ENCODE peak calls at places on chromosomes 2 and 18, in seven cellular contexts. One of them, this sample, is unnamed.

GRCh38 chr2:42640261-42640660 is 71.8 kb downstream of the MTA3 start:
- DNase-seq in coronary artery: no peak
- DNase-seq in CD8-positive, alpha-beta T cell: no peak
- DNase-seq in AG09309: no peak
- DNase-seq in epithelial cell of esophagus: no peak
- DNase-seq in K562: no peak
- DNase-seq in AG10803: no peak
- DNase-seq in this sample: no peak

GRCh38 chr2:191165190-191165643 is 14.4 kb upstream of the STAT4 start:
- DNase-seq in coronary artery: no peak
- DNase-seq in CD8-positive, alpha-beta T cell: no peak
- DNase-seq in AG09309: no peak
- DNase-seq in epithelial cell of esophagus: peak
- DNase-seq in K562: peak
- DNase-seq in AG10803: peak
- DNase-seq in this sample: peak

GRCh38 chr18:45111507-45111858 is 430.8 kb downstream of the SETBP1 start:
- DNase-seq in coronary artery: no peak
- DNase-seq in CD8-positive, alpha-beta T cell: no peak
- DNase-seq in AG09309: no peak
- DNase-seq in epithelial cell of esophagus: no peak
- DNase-seq in K562: no peak
- DNase-seq in AG10803: no peak
- DNase-seq in this sample: no peak

GRCh38 chr2:36087344-36087743 is 268.2 kb upstream of the CRIM1 start:
- DNase-seq in coronary artery: no peak
- DNase-seq in CD8-positive, alpha-beta T cell: no peak
- DNase-seq in AG09309: no peak
- DNase-seq in epithelial cell of esophagus: no peak
- DNase-seq in K562: no peak
- DNase-seq in AG10803: no peak
- DNase-seq in this sample: no peak

GRCh38 chr2:196276421-196276820 is 105.0 kb upstream of the STK17B start:
- DNase-seq in coronary artery: no peak
- DNase-seq in CD8-positive, alpha-beta T cell: no peak
- DNase-seq in AG09309: no peak
- DNase-seq in epithelial cell of esophagus: no peak
- DNase-seq in K562: no peak
- DNase-seq in AG10803: no peak
- DNase-seq in this sample: no peak

GRCh38 chr2:43637030-43637803 is at the start of gene PLEKHH2:
- DNase-seq in coronary artery: peak
- DNase-seq in CD8-positive, alpha-beta T cell: peak
- DNase-seq in AG09309: peak
- DNase-seq in epithelial cell of esophagus: peak
- DNase-seq in K562: peak
- DNase-seq in AG10803: peak
- DNase-seq in this sample: peak

GRCh38 chr2:96408631-96409542 is 73.3 kb downstream of the NCAPH start:
- DNase-seq in coronary artery: no peak
- DNase-seq in CD8-positive, alpha-beta T cell: no peak
- DNase-seq in AG09309: no peak
- DNase-seq in epithelial cell of esophagus: no peak
- DNase-seq in K562: no peak
- DNase-seq in AG10803: no peak
- DNase-seq in this sample: peak

GRCh38 chr2:69766014-69766413 is 24.1 kb downstream of the ANXA4 start:
- DNase-seq in coronary artery: no peak
- DNase-seq in CD8-positive, alpha-beta T cell: no peak
- DNase-seq in AG09309: no peak
- DNase-seq in epithelial cell of esophagus: peak
- DNase-seq in K562: no peak
- DNase-seq in AG10803: no peak
- DNase-seq in this sample: no peak

GRCh38 chr2:9256570-9257043 is 50.0 kb downstream of the ASAP2 start:
- DNase-seq in coronary artery: no peak
- DNase-seq in CD8-positive, alpha-beta T cell: no peak
- DNase-seq in AG09309: no peak
- DNase-seq in epithelial cell of esophagus: no peak
- DNase-seq in K562: no peak
- DNase-seq in AG10803: peak
- DNase-seq in this sample: no peak

GRCh38 chr2:216519154-216519762 is 20.6 kb downstream of the RPL37A start:
- DNase-seq in coronary artery: peak
- DNase-seq in CD8-positive, alpha-beta T cell: peak
- DNase-seq in AG09309: peak
- DNase-seq in epithelial cell of esophagus: peak
- DNase-seq in K562: peak
- DNase-seq in AG10803: peak
- DNase-seq in this sample: peak

GRCh38 chr18:24397131-24397693 is 412 bp downstream of the OSBPL1A start:
- DNase-seq in coronary artery: no peak
- DNase-seq in CD8-positive, alpha-beta T cell: peak
- DNase-seq in AG09309: peak
- DNase-seq in epithelial cell of esophagus: peak
- DNase-seq in K562: no peak
- DNase-seq in AG10803: peak
- DNase-seq in this sample: peak

GRCh38 chr2:241764272-241765241 is 12.1 kb upstream of the GAL3ST2 start:
- DNase-seq in coronary artery: peak
- DNase-seq in CD8-positive, alpha-beta T cell: no peak
- DNase-seq in AG09309: no peak
- DNase-seq in epithelial cell of esophagus: no peak
- DNase-seq in K562: no peak
- DNase-seq in AG10803: no peak
- DNase-seq in this sample: no peak

GRCh38 chr2:115483631-115484030 is 1041.2 kb downstream of the DPP10 start:
- DNase-seq in coronary artery: no peak
- DNase-seq in CD8-positive, alpha-beta T cell: no peak
- DNase-seq in AG09309: no peak
- DNase-seq in epithelial cell of esophagus: no peak
- DNase-seq in K562: no peak
- DNase-seq in AG10803: no peak
- DNase-seq in this sample: no peak

GRCh38 chr18:47526147-47526546 is 274.7 kb upstream of the SKOR2 start:
- DNase-seq in coronary artery: no peak
- DNase-seq in CD8-positive, alpha-beta T cell: no peak
- DNase-seq in AG09309: no peak
- DNase-seq in epithelial cell of esophagus: no peak
- DNase-seq in K562: no peak
- DNase-seq in AG10803: no peak
- DNase-seq in this sample: no peak

GRCh38 chr18:47530695-47531094 is 279.2 kb upstream of the SKOR2 start:
- DNase-seq in coronary artery: no peak
- DNase-seq in CD8-positive, alpha-beta T cell: no peak
- DNase-seq in AG09309: no peak
- DNase-seq in epithelial cell of esophagus: no peak
- DNase-seq in K562: no peak
- DNase-seq in AG10803: no peak
- DNase-seq in this sample: no peak

GRCh38 chr18:47528343-47528742 is 276.9 kb upstream of the SKOR2 start:
- DNase-seq in coronary artery: no peak
- DNase-seq in CD8-positive, alpha-beta T cell: no peak
- DNase-seq in AG09309: no peak
- DNase-seq in epithelial cell of esophagus: no peak
- DNase-seq in K562: no peak
- DNase-seq in AG10803: no peak
- DNase-seq in this sample: no peak

DNA sequence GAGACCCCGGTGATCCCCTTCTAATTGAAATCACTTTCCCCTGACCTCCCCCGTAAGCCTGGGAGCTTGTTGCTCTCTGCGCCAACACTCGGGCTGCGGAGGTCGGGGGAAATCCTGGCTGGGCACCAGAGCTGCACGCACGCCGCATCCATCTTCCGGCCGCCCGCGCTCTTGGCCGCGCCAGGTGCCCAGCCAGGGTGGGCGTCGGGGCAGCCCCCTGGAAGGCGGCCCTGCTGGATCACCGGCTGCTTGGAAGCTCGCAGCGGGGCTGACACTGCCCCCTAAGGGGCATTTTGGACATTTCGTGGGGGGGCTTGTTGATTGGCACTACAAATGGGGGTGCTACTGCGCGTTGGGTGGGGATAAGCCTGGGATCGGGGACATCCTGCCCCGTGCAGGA is 280.3 kb upstream of the SKOR2 start:
- DNase-seq in coronary artery: no peak
- DNase-seq in CD8-positive, alpha-beta T cell: no peak
- DNase-seq in AG09309: no peak
- DNase-seq in epithelial cell of esophagus: no peak
- DNase-seq in K562: no peak
- DNase-seq in AG10803: no peak
- DNase-seq in this sample: no peak
- H3K4me3 ChIP-seq in coronary artery: no peak
- H3K4me3 ChIP-seq in CD8-positive, alpha-beta T cell: no peak
- H3K4me3 ChIP-seq in AG09309: no peak
- H3K4me3 ChIP-seq in epithelial cell of esophagus: no peak
- H3K4me3 ChIP-seq in K562: no peak
- H3K4me3 ChIP-seq in AG10803: no peak
- H3K4me3 ChIP-seq in this sample: no peak

GRCh38 chr18:79690071-79690470 is 10.5 kb downstream of the CTDP1 start:
- DNase-seq in coronary artery: no peak
- DNase-seq in CD8-positive, alpha-beta T cell: no peak
- DNase-seq in AG09309: no peak
- DNase-seq in epithelial cell of esophagus: no peak
- DNase-seq in K562: no peak
- DNase-seq in AG10803: no peak
- DNase-seq in this sample: no peak

GRCh38 chr18:79684787-79685186 is 5.2 kb downstream of the CTDP1 start:
- DNase-seq in coronary artery: no peak
- DNase-seq in CD8-positive, alpha-beta T cell: no peak
- DNase-seq in AG09309: no peak
- DNase-seq in epithelial cell of esophagus: no peak
- DNase-seq in K562: no peak
- DNase-seq in AG10803: no peak
- DNase-seq in this sample: no peak

GRCh38 chr18:79685281-79685680 is 5.7 kb downstream of the CTDP1 start:
- DNase-seq in coronary artery: peak
- DNase-seq in CD8-positive, alpha-beta T cell: peak
- DNase-seq in AG09309: no peak
- DNase-seq in epithelial cell of esophagus: no peak
- DNase-seq in K562: no peak
- DNase-seq in AG10803: no peak
- DNase-seq in this sample: no peak

GRCh38 chr18:79685971-79686370 is 6.4 kb downstream of the CTDP1 start:
- DNase-seq in coronary artery: no peak
- DNase-seq in CD8-positive, alpha-beta T cell: no peak
- DNase-seq in AG09309: no peak
- DNase-seq in epithelial cell of esophagus: no peak
- DNase-seq in K562: no peak
- DNase-seq in AG10803: no peak
- DNase-seq in this sample: no peak

DNA sequence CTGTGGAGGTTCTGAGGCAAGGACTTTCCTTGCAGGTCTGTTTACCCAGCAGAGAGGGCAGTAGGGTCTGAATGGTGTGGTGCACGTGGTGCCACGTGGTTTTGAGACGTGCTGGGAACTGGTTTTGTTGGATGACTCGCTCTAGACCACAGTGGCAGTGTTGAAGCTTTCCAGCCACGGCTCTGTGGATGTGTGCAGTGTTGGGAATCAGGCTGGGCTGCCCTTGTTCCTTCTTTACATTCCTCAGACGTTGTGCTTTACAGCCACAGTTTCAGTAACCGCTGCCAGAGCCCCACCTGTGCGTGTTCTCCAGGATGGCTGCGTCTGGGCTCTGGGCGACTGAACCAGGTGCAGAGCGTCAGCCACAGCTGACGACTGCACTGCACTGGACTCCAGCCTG is 8.2 kb downstream of the CTDP1 start:
- DNase-seq in coronary artery: peak
- DNase-seq in CD8-positive, alpha-beta T cell: no peak
- DNase-seq in AG09309: no peak
- DNase-seq in epithelial cell of esophagus: peak
- DNase-seq in K562: no peak
- DNase-seq in AG10803: peak
- DNase-seq in this sample: peak
- TF ChIP-seq CTCF in coronary artery: no peak
- TF ChIP-seq CTCF in CD8-positive, alpha-beta T cell: no peak
- TF ChIP-seq CTCF in AG09309: no peak
- TF ChIP-seq CTCF in epithelial cell of esophagus: no peak
- TF ChIP-seq CTCF in K562: no peak
- TF ChIP-seq CTCF in AG10803: no peak
- TF ChIP-seq CTCF in this sample: no peak

GRCh38 chr18:57780318-57781127 is 22.6 kb downstream of the ATP8B1 start:
- DNase-seq in coronary artery: no peak
- DNase-seq in CD8-positive, alpha-beta T cell: no peak
- DNase-seq in AG09309: no peak
- DNase-seq in epithelial cell of esophagus: peak
- DNase-seq in K562: peak
- DNase-seq in AG10803: peak
- DNase-seq in this sample: peak
- H3K4me3 ChIP-seq in coronary artery: peak
- H3K4me3 ChIP-seq in CD8-positive, alpha-beta T cell: no peak
- H3K4me3 ChIP-seq in AG09309: no peak
- H3K4me3 ChIP-seq in epithelial cell of esophagus: no peak
- H3K4me3 ChIP-seq in K562: no peak
- H3K4me3 ChIP-seq in AG10803: no peak
- H3K4me3 ChIP-seq in this sample: peak

GRCh38 chr2:73906847-73907505 is 14.2 kb downstream of the ACTG2 start:
- DNase-seq in coronary artery: no peak
- DNase-seq in CD8-positive, alpha-beta T cell: no peak
- DNase-seq in AG09309: no peak
- DNase-seq in epithelial cell of esophagus: no peak
- DNase-seq in K562: no peak
- DNase-seq in AG10803: no peak
- DNase-seq in this sample: no peak

GRCh38 chr2:73910873-73911547 is 15.7 kb upstream of the DGUOK start:
- DNase-seq in coronary artery: no peak
- DNase-seq in CD8-positive, alpha-beta T cell: no peak
- DNase-seq in AG09309: no peak
- DNase-seq in epithelial cell of esophagus: no peak
- DNase-seq in K562: no peak
- DNase-seq in AG10803: no peak
- DNase-seq in this sample: no peak

GRCh38 chr2:73908689-73909652 is 16.2 kb downstream of the ACTG2 start:
- DNase-seq in coronary artery: no peak
- DNase-seq in CD8-positive, alpha-beta T cell: no peak
- DNase-seq in AG09309: no peak
- DNase-seq in epithelial cell of esophagus: no peak
- DNase-seq in K562: no peak
- DNase-seq in AG10803: no peak
- DNase-seq in this sample: no peak

GRCh38 chr2:73904952-73905351 is 12.1 kb downstream of the ACTG2 start:
- DNase-seq in coronary artery: no peak
- DNase-seq in CD8-positive, alpha-beta T cell: no peak
- DNase-seq in AG09309: no peak
- DNase-seq in epithelial cell of esophagus: no peak
- DNase-seq in K562: no peak
- DNase-seq in AG10803: no peak
- DNase-seq in this sample: no peak

DNA sequence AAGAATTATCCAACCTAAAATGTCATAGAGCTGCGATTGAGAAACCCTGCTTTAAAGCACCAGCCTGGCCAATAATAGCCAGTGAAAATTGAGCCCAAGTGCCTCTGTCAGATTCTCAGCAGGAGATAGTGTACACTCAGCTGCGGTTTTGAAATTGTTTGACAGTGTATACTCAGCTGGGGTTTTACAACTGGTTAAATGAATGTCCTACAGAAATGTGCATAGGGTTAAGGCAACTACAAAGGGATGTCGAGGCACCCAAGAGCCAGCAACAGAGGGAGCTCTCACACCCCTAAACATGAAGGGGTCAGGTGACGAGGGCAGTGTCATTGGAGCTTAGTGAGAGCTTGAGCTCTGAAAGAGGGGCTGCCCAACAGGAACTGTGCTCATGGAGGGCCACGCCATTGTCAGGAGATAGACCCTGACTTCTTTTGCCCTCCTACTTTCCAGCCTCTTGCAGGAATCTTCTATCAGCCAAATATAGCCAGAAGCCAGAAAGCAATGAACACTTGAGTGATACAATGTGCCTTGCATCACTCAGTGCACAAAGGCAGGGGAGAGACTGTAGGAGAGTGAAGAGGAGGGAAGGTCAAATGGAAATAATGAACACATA is 15.1 kb downstream of the ACTG2 start:
- DNase-seq in coronary artery: no peak
- DNase-seq in CD8-positive, alpha-beta T cell: peak
- DNase-seq in AG09309: peak
- DNase-seq in epithelial cell of esophagus: peak
- DNase-seq in K562: peak
- DNase-seq in AG10803: peak
- DNase-seq in this sample: no peak
- TF ChIP-seq CTCF in coronary artery: no peak
- TF ChIP-seq CTCF in CD8-positive, alpha-beta T cell: peak
- TF ChIP-seq CTCF in AG09309: peak
- TF ChIP-seq CTCF in epithelial cell of esophagus: peak
- TF ChIP-seq CTCF in K562: peak
- TF ChIP-seq CTCF in AG10803: peak
- TF ChIP-seq CTCF in this sample: peak

This sample was measured in fibroblast of pulmonary artery.